ENCODE peak calls at places on chromosomes 1 and 21, in eight cellular contexts. R is SK-N-SH, T is fibroblast of lung, D is H9, I is K562, V is PC-3, Q is A549, N is hepatocyte. C is an unnamed sample.

GRCh38 chr1:155188268-155188667 is 14.6 kb downstream of the TRIM46 start:
- DNase-seq in D (no peak), V (no peak), T (no peak), N (no peak), R (no peak), I (no peak), Q (no peak), C (no peak)

GRCh38 chr1:203499643-203500278 is 5.8 kb downstream of the OPTC start:
- DNase-seq in V (no peak), T (no peak), D (no peak), R (no peak), N (no peak), I (no peak), Q (no peak), C (no peak)

GRCh38 chr1:159959451-159959850 is 5.4 kb upstream of the SLAMF9 start:
- DNase-seq in N (no peak), I (no peak), D (peak), Q (no peak), R (no peak), T (no peak), V (peak), C (peak)

GRCh38 chr1:247332215-247332900 is 691 bp upstream of the ZNF496 start:
- DNase-seq in I (peak), V (peak), Q (peak), R (peak), N (peak), D (no peak), T (peak), C (peak)

GRCh38 chr1:62875676-62876075 is 91.7 kb downstream of the ATG4C start:
- DNase-seq in R (no peak), Q (no peak), V (peak), T (peak), I (no peak), N (no peak), D (no peak), C (no peak)

GRCh38 chr1:7888248-7889010 is 35.6 kb upstream of the UTS2 start:
- DNase-seq in T (peak), I (no peak), D (no peak), V (peak), R (no peak), Q (no peak), N (no peak), C (no peak)

GRCh38 chr1:189619682-189620332 is 857.9 kb downstream of the BRINP3 start:
- DNase-seq in Q (peak), V (peak), N (peak), T (peak), R (no peak), D (no peak), I (no peak), C (peak)

GRCh38 chr1:160544647-160545046 is 21.6 kb upstream of the SLAMF6 start:
- DNase-seq in V (peak), R (peak), T (no peak), N (peak), I (peak), D (no peak), Q (no peak), C (no peak)

GRCh38 chr1:103333141-103333540 is 192.4 kb upstream of the RNPC3 start:
- DNase-seq in R (no peak), I (no peak), D (no peak), Q (no peak), T (no peak), V (no peak), N (no peak), C (no peak)

GRCh38 chr1:241749041-241749798 is 97.1 kb downstream of the WDR64 start:
- DNase-seq in Q (no peak), N (no peak), T (peak), R (no peak), I (no peak), V (peak), D (no peak), C (peak)

GRCh38 chr1:3672231-3672970 is 20.1 kb downstream of the TP73 start:
- DNase-seq in R (no peak), N (no peak), I (no peak), T (no peak), D (no peak), V (no peak), Q (no peak), C (no peak)

GRCh38 chr1:3673381-3674099 is 21.2 kb downstream of the TP73 start:
- DNase-seq in T (no peak), I (no peak), R (no peak), N (no peak), D (no peak), Q (no peak), V (no peak), C (no peak)

GRCh38 chr1:3672971-3673361 is 20.6 kb downstream of the TP73 start:
- DNase-seq in N (no peak), D (no peak), I (no peak), R (no peak), V (no peak), T (no peak), Q (no peak), C (no peak)

GRCh38 chr1:3675436-3675835 is 23.1 kb downstream of the TP73 start:
- DNase-seq in N (no peak), T (no peak), R (no peak), D (no peak), I (no peak), Q (no peak), V (no peak), C (no peak)

GRCh38 chr1:3674100-3675094 is 22.1 kb downstream of the TP73 start:
- DNase-seq in I (no peak), N (no peak), T (no peak), V (no peak), Q (no peak), D (peak), R (no peak), C (no peak)
- H3K4me2 ChIP-seq in I (no peak), N (no peak), T (no peak), V (peak), Q (no peak), D (no peak), R (no peak), C (peak)

GRCh38 chr1:193213998-193214397 is 27.6 kb upstream of the B3GALT2 start:
- DNase-seq in N (no peak), Q (no peak), D (no peak), I (no peak), T (no peak), V (no peak), R (no peak), C (no peak)

GRCh38 chr1:193216920-193217319 is 30.5 kb upstream of the B3GALT2 start:
- DNase-seq in D (peak), T (no peak), R (no peak), V (no peak), I (no peak), N (no peak), Q (no peak), C (no peak)

GRCh38 chr1:193210991-193211390 is 24.6 kb upstream of the B3GALT2 start:
- DNase-seq in I (no peak), D (no peak), R (no peak), N (no peak), T (no peak), Q (no peak), V (no peak), C (no peak)

GRCh38 chr1:193211539-193211938 is 25.1 kb upstream of the B3GALT2 start:
- DNase-seq in R (no peak), Q (peak), N (peak), T (peak), I (no peak), V (peak), D (no peak), C (peak)

GRCh38 chr1:193212637-193213036 is 26.2 kb upstream of the B3GALT2 start:
- DNase-seq in T (no peak), N (no peak), I (no peak), D (no peak), Q (no peak), R (no peak), V (no peak), C (no peak)
- H3K4me2 ChIP-seq in T (no peak), N (no peak), I (no peak), D (no peak), Q (no peak), R (no peak), V (no peak), C (no peak)

GRCh38 chr1:223010552-223011229 is 132.4 kb downstream of the TLR5 start:
- DNase-seq in N (no peak), D (no peak), Q (no peak), T (peak), V (no peak), R (no peak), I (no peak), C (no peak)

GRCh38 chr1:223012176-223012788 is 130.8 kb downstream of the TLR5 start:
- DNase-seq in N (no peak), R (no peak), I (no peak), Q (no peak), T (no peak), D (no peak), V (no peak), C (no peak)

GRCh38 chr1:223008808-223009207 is 134.2 kb downstream of the TLR5 start:
- DNase-seq in R (no peak), D (no peak), T (peak), V (no peak), N (no peak), I (no peak), Q (no peak), C (no peak)

GRCh38 chr1:223009421-223009820 is 133.6 kb downstream of the TLR5 start:
- DNase-seq in T (no peak), R (no peak), Q (no peak), I (no peak), N (no peak), D (no peak), V (no peak), C (no peak)

GRCh38 chr1:223011230-223011856 is 131.7 kb downstream of the TLR5 start:
- DNase-seq in T (no peak), N (no peak), Q (no peak), D (no peak), I (no peak), R (no peak), V (peak), C (peak)
- H3K4me2 ChIP-seq in T (no peak), N (peak), Q (no peak), D (no peak), I (no peak), R (no peak), V (no peak), C (no peak)

GRCh38 chr21:34003428-34003827 is 70.0 kb upstream of the MRPS6 start:
- DNase-seq in N (no peak), R (no peak), V (no peak), D (no peak), Q (no peak), T (no peak), I (no peak), C (no peak)

GRCh38 chr21:34004984-34005383 is 68.4 kb upstream of the MRPS6 start:
- DNase-seq in D (no peak), T (peak), N (no peak), V (no peak), Q (no peak), R (no peak), I (no peak), C (no peak)

GRCh38 chr21:34008618-34009017 is 64.8 kb upstream of the MRPS6 start:
- DNase-seq in T (no peak), R (no peak), Q (no peak), V (no peak), N (no peak), I (no peak), D (no peak), C (no peak)

GRCh38 chr21:34006603-34007168 is 66.7 kb upstream of the MRPS6 start:
- DNase-seq in T (no peak), Q (no peak), V (no peak), D (no peak), I (no peak), R (no peak), N (no peak), C (no peak)

DNA sequence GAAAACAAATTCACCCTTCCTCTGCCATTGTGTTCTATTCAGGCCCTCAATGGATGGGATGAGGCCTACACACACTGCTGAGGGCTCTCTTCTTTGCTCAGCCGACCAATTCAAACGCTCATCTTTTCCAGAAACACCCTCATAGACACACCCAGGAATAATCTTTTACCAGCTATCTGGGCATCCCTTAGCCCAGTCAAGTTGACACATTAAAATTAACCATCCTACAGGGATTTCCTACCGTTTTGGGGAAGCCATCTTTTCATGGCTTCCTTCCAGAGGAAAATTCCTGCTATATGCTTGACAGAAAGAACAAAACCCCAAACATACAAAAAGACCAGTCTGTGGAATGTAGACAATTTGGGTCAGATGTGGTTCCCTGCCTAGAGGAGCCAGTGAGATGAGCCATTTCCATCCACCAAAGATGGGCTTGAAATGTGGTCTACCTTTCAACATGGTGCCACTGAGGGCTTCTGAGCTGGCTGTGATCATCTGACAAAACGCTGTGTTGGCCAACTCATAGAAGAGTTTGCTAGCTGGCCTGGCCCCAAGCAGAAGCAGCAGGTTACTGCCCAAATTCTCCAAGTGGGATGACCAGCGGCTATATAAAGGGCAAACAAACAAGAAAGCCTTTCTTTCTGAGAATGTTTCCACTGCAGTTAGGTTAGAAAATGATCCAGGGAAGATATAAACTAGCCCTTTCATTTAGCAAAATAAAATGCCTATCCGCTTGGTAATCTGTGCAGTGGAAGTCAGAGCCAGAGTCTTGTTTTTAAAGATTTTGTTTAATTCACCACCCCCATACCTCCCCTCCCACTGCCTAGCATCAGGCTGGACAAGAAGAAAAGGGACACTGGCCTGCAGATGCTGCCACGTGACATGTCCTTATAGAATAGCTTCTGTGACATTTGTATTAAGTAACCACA is 69.1 kb upstream of the MRPS6 start:
- DNase-seq in V (no peak), R (no peak), I (no peak), T (peak), N (no peak), Q (no peak), D (no peak), C (no peak)
- H3K4me2 ChIP-seq in V (no peak), R (no peak), I (no peak), T (no peak), N (no peak), Q (no peak), D (no peak), C (no peak)

GRCh38 chr1:88741413-88741812 is 57.3 kb downstream of the PKN2 start:
- DNase-seq in T (peak), N (no peak), Q (no peak), V (peak), I (no peak), D (no peak), R (no peak), C (peak)
- H3K4me2 ChIP-seq in T (peak), N (no peak), Q (no peak), V (no peak), I (no peak), D (no peak), R (no peak), C (no peak)

GRCh38 chr1:170634293-170634692 is 29.6 kb upstream of the PRRX1 start:
- DNase-seq in Q (no peak), R (no peak), V (peak), D (no peak), T (peak), I (no peak), N (no peak), C (peak)
- H3K4me2 ChIP-seq in Q (no peak), R (peak), V (no peak), D (no peak), T (peak), I (no peak), N (no peak), C (no peak)

GRCh38 chr1:199449681-199450080 is 577.8 kb upstream of the NR5A2 start:
- DNase-seq in R (no peak), D (no peak), N (no peak), V (no peak), Q (no peak), T (no peak), I (no peak), C (no peak)

GRCh38 chr1:199448641-199449040 is 578.9 kb upstream of the NR5A2 start:
- DNase-seq in N (no peak), V (no peak), T (no peak), I (no peak), R (no peak), Q (no peak), D (no peak), C (no peak)

GRCh38 chr1:199453731-199454130 is 573.8 kb upstream of the NR5A2 start:
- DNase-seq in V (no peak), R (no peak), I (no peak), T (peak), N (no peak), Q (no peak), D (no peak), C (no peak)

GRCh38 chr1:199449221-199449620 is 578.3 kb upstream of the NR5A2 start:
- DNase-seq in V (no peak), Q (no peak), D (no peak), T (no peak), R (no peak), N (no peak), I (no peak), C (no peak)

DNA sequence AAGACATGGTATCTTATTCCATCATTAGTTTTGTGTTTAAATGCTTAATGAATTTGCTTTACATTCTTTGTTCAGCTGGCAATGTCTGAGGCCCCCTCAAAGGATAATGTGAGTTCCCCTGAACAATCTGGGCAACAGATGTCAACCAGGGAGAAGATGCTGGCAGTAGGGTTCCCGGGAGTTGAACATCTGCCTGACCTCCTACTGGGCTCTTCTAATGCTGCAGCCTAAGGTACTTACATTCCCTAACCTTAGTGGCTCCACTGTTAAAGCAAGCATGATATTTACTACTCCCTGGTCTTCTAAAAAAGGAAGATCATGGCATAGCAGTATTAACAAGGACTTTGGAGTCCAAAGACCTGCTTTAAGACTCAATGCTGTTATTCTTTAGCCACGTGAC is 574.9 kb upstream of the NR5A2 start:
- DNase-seq in Q (no peak), N (no peak), V (no peak), I (no peak), D (no peak), R (no peak), T (no peak), C (no peak)
- H3K4me2 ChIP-seq in Q (no peak), N (no peak), V (no peak), I (no peak), D (no peak), R (no peak), T (no peak), C (no peak)